ENCODE peak calls at places on chromosomes 12 and 14, in eight cellular contexts. F, M, Z, T, H, J, E and U are unnamed samples.

GRCh38 chr12:103503546-103504480 is 8.0 kb upstream of the C12orf42 start:
- DNase-seq in F (no peak), H (no peak), Z (no peak), M (no peak), J (peak; percentile 46), E (peak; percentile 60), T (peak; percentile 79), U (no peak)

GRCh38 chr14:69606258-69606657 is 5.1 kb upstream of the SUSD6 start:
- DNase-seq in H (no peak), T (no peak), Z (no peak), E (peak; percentile 44), J (peak; percentile 43), F (no peak), M (no peak), U (no peak)

GRCh38 chr14:53921027-53921426 is 35.6 kb downstream of the BMP4 start:
- DNase-seq in J (no peak), H (no peak), M (no peak), F (no peak), Z (no peak), T (no peak), E (no peak), U (no peak)

GRCh38 chr14:72097173-72097783 is 165.0 kb downstream of the RGS6 start:
- DNase-seq in F (no peak), E (no peak), T (no peak), M (no peak), Z (no peak), H (no peak), J (no peak), U (no peak)

GRCh38 chr12:6034596-6034995 is 89.5 kb upstream of the ANO2 start:
- DNase-seq in E (no peak), T (no peak), J (no peak), Z (no peak), M (no peak), H (no peak), F (no peak), U (no peak)

GRCh38 chr12:123967121-123967586 is 5.5 kb downstream of the CCDC92 start:
- DNase-seq in J (no peak), M (no peak), Z (no peak), T (no peak), F (no peak), H (peak; percentile 42), E (no peak), U (no peak)

GRCh38 chr14:100539766-100540140 is 47.5 kb downstream of the BEGAIN start:
- DNase-seq in J (no peak), T (no peak), F (no peak), M (no peak), E (no peak), Z (no peak), H (no peak), U (no peak)

GRCh38 chr14:35261774-35262173 is 30.4 kb upstream of the PSMA6 start:
- DNase-seq in Z (no peak), J (no peak), E (peak; percentile 15), T (peak; percentile 23), F (peak; percentile 3), H (peak; percentile 2), M (no peak), U (no peak)

GRCh38 chr14:97705107-97705506 is 907.9 kb downstream of the VRK1 start:
- DNase-seq in J (no peak), M (no peak), T (no peak), F (no peak), H (no peak), E (no peak), Z (no peak), U (no peak)

GRCh38 chr14:29220077-29220476 is 453.5 kb downstream of the FOXG1 start:
- DNase-seq in Z (no peak), J (peak; percentile 39), H (no peak), M (no peak), F (no peak), T (no peak), E (no peak), U (no peak)

GRCh38 chr14:60653388-60653690 is 4.1 kb upstream of the SIX1 start:
- DNase-seq in M (no peak), H (no peak), F (no peak), J (peak; percentile 53), T (no peak), Z (no peak), E (no peak), U (no peak)

GRCh38 chr14:91748049-91748448 is 16.2 kb upstream of the CATSPERB start:
- DNase-seq in T (no peak), F (no peak), Z (no peak), E (no peak), M (no peak), H (no peak), J (no peak), U (no peak)

GRCh38 chr12:67645126-67645525 is 3.4 kb upstream of the DYRK2 start:
- DNase-seq in Z (no peak), F (no peak), J (no peak), H (no peak), M (no peak), E (no peak), T (no peak), U (no peak)

GRCh38 chr12:99528478-99528877 is 119.1 kb upstream of the GARIN6 start:
- DNase-seq in T (no peak), J (no peak), H (no peak), E (no peak), M (no peak), Z (no peak), F (no peak), U (no peak)

GRCh38 chr12:77243345-77243744 is 178.0 kb upstream of the E2F7 start:
- DNase-seq in M (no peak), F (no peak), E (no peak), T (no peak), Z (no peak), H (no peak), J (no peak), U (no peak)

GRCh38 chr12:92396647-92397258 is 251.1 kb upstream of the BTG1 start:
- DNase-seq in F (no peak), T (no peak), J (no peak), M (peak; percentile 74), H (peak; percentile 90), Z (no peak), E (no peak), U (no peak)

GRCh38 chr14:61153436-61153835 is 127.7 kb downstream of the TMEM30B start:
- DNase-seq in H (no peak), Z (no peak), T (no peak), F (no peak), E (no peak), M (no peak), J (peak; percentile 26), U (peak; percentile 93)

GRCh38 chr12:124588689-124589318 is 21.4 kb upstream of the NCOR2 start:
- DNase-seq in E (peak; percentile 73), J (no peak), T (no peak), M (peak; percentile 83), F (no peak), H (peak; percentile 81), Z (no peak), U (no peak)

GRCh38 chr14:65599375-65599774 is 186.8 kb downstream of the FUT8 start:
- DNase-seq in F (no peak), M (no peak), H (no peak), J (no peak), Z (no peak), E (no peak), T (no peak), U (no peak)

GRCh38 chr12:90690120-90690519 is 264.9 kb downstream of the CCER1 start:
- DNase-seq in M (no peak), H (no peak), E (no peak), T (no peak), J (no peak), Z (no peak), F (no peak), U (no peak)

GRCh38 chr12:90695415-90695814 is 259.6 kb downstream of the CCER1 start:
- DNase-seq in H (peak; percentile 12), E (no peak), T (no peak), Z (no peak), F (no peak), M (no peak), J (no peak), U (no peak)
- TF ChIP-seq CTCF in H (peak; percentile 30), E (no peak), T (no peak), Z (no peak), F (no peak), M (peak; percentile 9), J (no peak), U (peak; percentile 53)

GRCh38 chr12:3735432-3735831 is 17.5 kb downstream of the CRACR2A start:
- DNase-seq in M (no peak), J (no peak), F (no peak), Z (no peak), T (no peak), E (no peak), H (no peak), U (no peak)
- TF ChIP-seq CTCF in M (no peak), J (no peak), F (no peak), Z (no peak), T (no peak), E (no peak), H (no peak), U (no peak)

GRCh38 chr12:111607239-111607638 is 8.1 kb upstream of the ATXN2 start:
- DNase-seq in F (no peak), Z (no peak), M (no peak), H (no peak), T (no peak), E (peak; percentile 22), J (no peak), U (no peak)
- TF ChIP-seq CTCF in F (no peak), Z (no peak), M (no peak), H (no peak), T (no peak), E (peak; percentile 5), J (no peak), U (no peak)

DNA sequence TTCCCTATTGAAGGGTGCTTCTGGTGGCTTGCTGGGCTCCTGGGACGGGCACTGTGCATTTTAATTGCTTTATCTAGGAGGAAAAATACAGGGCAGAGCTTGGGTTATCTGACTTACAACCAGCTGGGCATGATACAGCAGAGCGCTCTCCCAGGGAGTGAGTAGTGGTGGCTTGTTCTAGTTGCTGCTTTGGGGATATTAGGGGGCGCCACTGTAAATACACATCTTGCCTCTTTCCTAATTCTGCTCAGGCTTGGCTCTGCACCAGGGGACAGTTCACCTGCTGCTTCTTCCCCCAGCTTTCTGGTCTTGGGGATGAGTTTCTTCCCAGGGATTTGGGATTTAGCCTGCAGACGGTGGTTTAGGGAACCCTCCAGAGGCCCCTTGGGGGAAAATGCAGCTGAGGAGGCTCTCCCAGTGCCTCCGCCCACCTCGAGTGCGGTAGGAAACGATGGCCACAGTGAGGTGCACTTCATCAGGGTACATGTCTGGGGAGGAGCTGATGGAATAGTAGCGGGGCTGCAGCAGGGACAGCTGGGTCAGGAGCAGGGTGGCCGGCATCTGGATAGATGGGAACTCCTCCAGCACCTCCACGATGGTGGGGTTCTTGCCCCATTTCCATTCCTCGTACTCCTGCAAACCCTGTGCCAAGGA is 36.9 kb upstream of the FBXO21 start:
- DNase-seq in M (no peak), E (no peak), T (no peak), F (no peak), H (no peak), J (no peak), Z (no peak), U (no peak)
- TF ChIP-seq CTCF in M (no peak), E (no peak), T (no peak), F (no peak), H (no peak), J (no peak), Z (no peak), U (no peak)

GRCh38 chr14:57066887-57067513 is 201.7 kb downstream of the EXOC5 start:
- DNase-seq in H (peak; percentile 16), F (peak; percentile 45), E (peak; percentile 47), Z (no peak), T (peak; percentile 54), M (no peak), J (peak; percentile 71), U (no peak)
- TF ChIP-seq CTCF in H (peak; percentile 61), F (peak; percentile 61), E (peak; percentile 66), Z (no peak), T (peak; percentile 75), M (no peak), J (peak; percentile 72), U (peak; percentile 50)